ENCODE peak calls at places on chromosomes 3 and 15, in eight cellular contexts. F, N, C, Y, B, E, I and Z are unnamed samples.

GRCh38 chr3:18114894-18115293 is 310.2 kb downstream of the SATB1 start:
- DNase-seq in F (no peak), N (no peak), C (no peak), Y (peak; percentile 89), B (no peak), E (no peak), I (no peak), Z (no peak)

GRCh38 chr3:31079691-31080090 is 185.2 kb upstream of the GADL1 start:
- DNase-seq in F (no peak), N (no peak), C (no peak), Y (no peak), B (no peak), E (no peak), I (no peak), Z (no peak)

GRCh38 chr3:46371802-46372340 is 1.1 kb downstream of the CCR5 start:
- DNase-seq in F (no peak), N (no peak), C (no peak), Y (peak; percentile 37), B (no peak), E (no peak), I (no peak), Z (no peak)

GRCh38 chr3:56053727-56054126 is 414.5 kb downstream of the ERC2 start:
- DNase-seq in F (no peak), N (no peak), C (no peak), Y (no peak), B (no peak), E (no peak), I (no peak), Z (no peak)

GRCh38 chr3:24485511-24485910 is 9.1 kb downstream of the THRB start:
- DNase-seq in F (no peak), N (no peak), C (no peak), Y (no peak), B (no peak), E (no peak), I (no peak), Z (no peak)

GRCh38 chr3:87558482-87558881 is 282.1 kb upstream of the POU1F1 start:
- DNase-seq in F (no peak), N (no peak), C (no peak), Y (no peak), B (no peak), E (no peak), I (no peak), Z (no peak)

GRCh38 chr15:68217341-68217740 is 12.2 kb downstream of the CLN6 start:
- DNase-seq in F (no peak), N (no peak), C (no peak), Y (no peak), B (no peak), E (no peak), I (no peak), Z (no peak)

GRCh38 chr3:20861454-20861853 is 675.4 kb upstream of the SGO1 start:
- DNase-seq in F (no peak), N (no peak), C (no peak), Y (no peak), B (no peak), E (no peak), I (no peak), Z (no peak)

GRCh38 chr3:71753716-71754609 is at the start of gene GPR27:
- DNase-seq in F (no peak), N (peak; percentile 31), C (peak; percentile 55), Y (peak; percentile 54), B (no peak), E (no peak), I (peak; percentile 4), Z (peak; percentile 28)

GRCh38 chr3:53040361-53040820 is 5.5 kb downstream of the SFMBT1 start:
- DNase-seq in F (no peak), N (no peak), C (no peak), Y (peak; percentile 77), B (no peak), E (no peak), I (no peak), Z (no peak)

GRCh38 chr15:48059786-48060185 is 61.0 kb upstream of the SLC24A5 start:
- DNase-seq in F (no peak), N (peak; percentile 32), C (peak; percentile 12), Y (no peak), B (no peak), E (peak; percentile 50), I (no peak), Z (no peak)

GRCh38 chr3:81242871-81243270 is 518.6 kb downstream of the GBE1 start:
- DNase-seq in F (no peak), N (no peak), C (no peak), Y (peak; percentile 41), B (no peak), E (no peak), I (peak; percentile 4), Z (no peak)

GRCh38 chr15:70091649-70092461 is 5.9 kb downstream of the TLE3 start:
- DNase-seq in F (no peak), N (no peak), C (no peak), Y (peak; percentile 78), B (no peak), E (no peak), I (no peak), Z (peak; percentile 31)

GRCh38 chr3:76138921-76139320 is 353.6 kb upstream of the ZNF717 start:
- DNase-seq in F (no peak), N (no peak), C (no peak), Y (no peak), B (no peak), E (no peak), I (no peak), Z (no peak)

GRCh38 chr3:118530350-118530922 is 504.2 kb downstream of the IGSF11 start:
- DNase-seq in F (no peak), N (no peak), C (no peak), Y (no peak), B (no peak), E (no peak), I (no peak), Z (no peak)

GRCh38 chr3:112303811-112304325 is 9.9 kb upstream of the SLC9C1 start:
- DNase-seq in F (no peak), N (peak; percentile 24), C (no peak), Y (peak; percentile 19), B (no peak), E (no peak), I (peak; percentile 50), Z (peak; percentile 31)

GRCh38 chr15:89450076-89451006 is 46.0 kb downstream of the RHCG start:
- DNase-seq in F (no peak), N (no peak), C (no peak), Y (no peak), B (no peak), E (no peak), I (no peak), Z (no peak)

GRCh38 chr3:38049358-38050126 is 10.5 kb downstream of the DLEC1 start:
- DNase-seq in F (no peak), N (no peak), C (no peak), Y (no peak), B (no peak), E (no peak), I (no peak), Z (no peak)

GRCh38 chr3:17632401-17633100 is 109.9 kb downstream of the TBC1D5 start:
- DNase-seq in F (peak; percentile 26), N (no peak), C (no peak), Y (peak; percentile 81), B (no peak), E (no peak), I (peak; percentile 7), Z (peak; percentile 42)

GRCh38 chr3:107676469-107677309 is 153.9 kb downstream of the BBX start:
- DNase-seq in F (no peak), N (no peak), C (no peak), Y (peak; percentile 27), B (no peak), E (no peak), I (peak; percentile 25), Z (no peak)
- TF ChIP-seq CTCF in F (peak; percentile 56), N (no peak), C (peak; percentile 50), Y (peak; percentile 26), B (peak; percentile 29), E (peak; percentile 72), I (peak; percentile 30), Z (peak; percentile 64)

DNA sequence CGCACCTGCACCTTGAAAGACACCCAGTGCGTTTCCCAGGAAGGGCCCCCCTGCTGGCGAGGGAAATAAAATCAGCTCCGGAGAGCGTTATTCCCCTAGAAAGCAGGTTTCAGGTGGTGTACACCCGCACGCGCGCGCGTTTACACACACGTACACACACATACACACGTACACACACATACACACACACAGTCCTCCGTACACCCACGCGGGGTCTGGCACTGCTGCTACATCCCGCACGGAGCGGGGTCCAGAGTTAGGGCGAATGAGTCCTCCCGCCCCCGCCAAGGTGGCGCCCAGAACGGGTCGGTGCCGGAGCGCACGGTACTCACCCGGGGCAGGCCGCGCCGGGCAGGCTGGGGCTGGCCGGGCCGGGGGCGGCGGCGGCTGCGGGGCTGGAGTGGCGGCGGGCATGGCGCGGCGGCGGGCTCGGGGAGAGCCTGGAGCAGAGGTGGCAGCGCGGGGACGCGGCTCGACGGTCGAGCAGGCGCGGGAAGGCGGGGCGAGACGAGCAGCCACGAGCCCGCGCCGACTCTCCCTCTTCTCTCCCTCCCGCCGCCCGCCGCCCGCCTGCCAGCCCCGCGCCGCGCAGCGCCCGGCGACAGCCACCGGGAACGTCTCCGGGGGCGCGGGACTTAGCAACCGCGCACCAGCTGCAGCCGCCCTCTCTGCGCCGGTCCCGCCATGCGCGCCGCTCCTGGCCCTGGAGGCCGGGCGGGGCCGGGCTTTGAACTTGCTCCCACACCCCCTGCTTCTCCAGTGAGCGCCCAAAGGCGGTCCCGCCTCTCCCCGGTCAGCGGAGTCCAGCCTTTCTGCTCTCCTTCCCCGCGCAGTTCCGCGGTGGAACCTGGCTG is at the start of gene DCLK3:
- DNase-seq in F (no peak), N (peak; percentile 31), C (peak; percentile 77), Y (peak; percentile 5), B (no peak), E (no peak), I (no peak), Z (peak; percentile 31)
- TF ChIP-seq CTCF in F (no peak), N (no peak), C (no peak), Y (no peak), B (no peak), E (no peak), I (no peak), Z (no peak)

DNA sequence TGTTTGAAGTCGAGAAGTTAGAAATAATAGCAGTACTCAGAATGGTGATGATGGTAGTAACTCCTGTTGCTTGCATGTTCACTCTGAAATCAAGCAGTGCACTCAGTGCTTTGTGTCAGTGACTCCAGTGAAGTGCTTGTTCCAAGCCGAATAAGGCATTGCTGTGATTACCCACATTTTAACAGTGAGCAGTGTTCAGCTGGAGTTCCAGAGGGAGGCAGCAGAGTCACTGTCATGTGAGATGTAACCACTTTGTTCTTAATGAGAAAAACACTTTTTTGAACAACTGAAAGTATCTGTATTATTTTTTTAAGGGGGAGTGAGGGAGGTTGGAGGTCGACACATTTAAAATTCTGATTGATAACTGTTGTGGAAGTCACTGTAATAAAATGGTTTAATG is 3.7 kb downstream of the MDFIC2 start:
- DNase-seq in F (peak; percentile 2), N (no peak), C (peak; percentile 15), Y (peak; percentile 13), B (no peak), E (no peak), I (peak; percentile 12), Z (peak; percentile 2)
- TF ChIP-seq CTCF in F (no peak), N (no peak), C (peak; percentile 16), Y (peak; percentile 34), B (no peak), E (no peak), I (peak; percentile 14), Z (no peak)

DNA sequence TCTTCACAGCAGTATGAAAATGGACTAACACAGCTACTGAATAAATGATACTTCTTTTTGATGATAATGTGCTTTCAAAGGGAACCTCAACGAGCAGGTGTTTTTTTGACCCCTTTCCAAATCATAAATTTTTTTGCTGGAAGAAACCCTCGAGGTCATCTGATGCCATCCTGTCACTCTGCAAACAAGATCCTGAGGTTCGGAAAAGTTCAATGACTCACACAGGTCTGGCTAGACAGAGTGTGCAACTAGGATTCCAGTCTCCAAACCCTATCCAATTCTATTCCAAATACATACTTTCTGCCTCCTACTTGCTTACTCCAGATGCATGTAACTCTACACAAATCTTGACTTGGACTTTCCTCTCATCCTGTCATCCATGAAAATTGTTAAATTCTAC is 124.7 kb downstream of the NEDD4 start:
- DNase-seq in F (no peak), N (no peak), C (no peak), Y (peak; percentile 53), B (no peak), E (no peak), I (no peak), Z (no peak)
- TF ChIP-seq CTCF in F (no peak), N (no peak), C (no peak), Y (no peak), B (no peak), E (no peak), I (no peak), Z (no peak)